ENCODE peak calls at places on chromosomes 13 and 19, in four cellular contexts. A is A549, E is SK-N-SH, I is HepG2. P is an unnamed sample.

GRCh38 chr19:11061951-11062350 is 27.3 kb upstream of the LDLR start:
- DNase-seq in A (no peak), E (no peak), I (no peak), P (no peak)

GRCh38 chr19:49468746-49469447 is 5.1 kb upstream of the FLT3LG start:
- DNase-seq in A (no peak), E (no peak), I (no peak), P (peak; percentile 97)

GRCh38 chr19:5299137-5299536 is 41.5 kb downstream of the PTPRS start:
- DNase-seq in A (no peak), E (no peak), I (no peak), P (no peak)

GRCh38 chr19:39212377-39212742 is 8.3 kb upstream of the SYCN start:
- DNase-seq in A (no peak), E (peak; percentile 66), I (no peak), P (peak; percentile 2)

GRCh38 chr19:30360378-30361106 is 11.6 kb upstream of the ZNF536 start:
- DNase-seq in A (no peak), E (peak; percentile 85), I (no peak), P (no peak)

GRCh38 chr13:41675306-41675705 is 218.0 kb downstream of the RGCC start:
- DNase-seq in A (no peak), E (no peak), I (no peak), P (no peak)

GRCh38 chr13:88701551-88701950 is 1030.4 kb downstream of the SLITRK5 start:
- DNase-seq in A (no peak), E (no peak), I (no peak), P (no peak)

GRCh38 chr19:38817081-38817480 is 4.3 kb upstream of the LGALS4 start:
- DNase-seq in A (no peak), E (no peak), I (no peak), P (no peak)

GRCh38 chr19:56689198-56689597 is 17.6 kb upstream of the ZNF835 start:
- DNase-seq in A (no peak), E (no peak), I (no peak), P (no peak)

GRCh38 chr13:62185631-62186256 is 770.1 kb upstream of the PCDH20 start:
- DNase-seq in A (no peak), E (no peak), I (no peak), P (no peak)

GRCh38 chr13:20127563-20128458 is 33.0 kb downstream of the GJA3 start:
- DNase-seq in A (peak; percentile 21), E (peak; percentile 87), I (peak; percentile 53), P (no peak)

DNA sequence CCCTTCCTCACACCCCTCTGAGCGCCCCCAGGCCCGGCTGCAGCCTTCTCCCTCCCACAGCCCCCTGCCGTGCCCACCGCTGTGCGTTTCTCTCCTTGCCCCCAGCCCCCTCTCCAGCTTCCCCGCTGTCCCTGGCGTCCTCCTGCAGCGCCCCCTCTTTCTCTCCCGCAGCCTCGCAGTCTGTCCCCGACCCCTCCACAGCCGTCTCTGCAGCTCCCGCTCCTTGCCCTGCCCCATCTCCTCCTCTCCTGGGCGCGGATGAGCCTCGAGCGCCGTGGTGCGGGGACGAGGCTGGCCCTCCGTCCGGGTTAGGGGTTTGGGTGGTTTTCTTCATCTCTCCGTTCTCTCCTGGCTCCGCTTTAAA is 1.1 kb downstream of the KMT5C start:
- DNase-seq in A (no peak), E (peak; percentile 72), I (no peak), P (no peak)
- TF ChIP-seq PBX3 in A (no peak), E (no peak), I (no peak), P (no peak)

GRCh38 chr19:45424191-45425058 is 708 bp upstream of the ERCC1 start:
- DNase-seq in A (peak; percentile 96), E (peak; percentile 67), I (peak; percentile 86), P (no peak)

GRCh38 chr19:45423589-45424190 is at the start of gene ERCC1:
- DNase-seq in A (peak; percentile 98), E (peak; percentile 98), I (peak; percentile 96), P (peak; percentile 89)

GRCh38 chr19:45423033-45423588 is 606 bp downstream of the ERCC1 start:
- DNase-seq in A (peak; percentile 7), E (no peak), I (no peak), P (no peak)

GRCh38 chr19:45428385-45429231 is 4.9 kb upstream of the ERCC1 start:
- DNase-seq in A (peak; percentile 68), E (peak; percentile 83), I (no peak), P (no peak)
- TF ChIP-seq PBX3 in A (no peak), E (no peak), I (no peak), P (no peak)

GRCh38 chr19:43229315-43229714 is 23.9 kb upstream of the PSG4 start:
- DNase-seq in A (no peak), E (no peak), I (peak; percentile 25), P (no peak)
- TF ChIP-seq PBX3 in A (no peak), E (no peak), I (no peak), P (no peak)

GRCh38 chr13:64798422-64798821 is 2431.7 kb downstream of the PCDH9 start:
- DNase-seq in A (no peak), E (no peak), I (no peak), P (no peak)
- TF ChIP-seq PBX3 in A (no peak), E (no peak), I (no peak), P (no peak)

GRCh38 chr13:21984156-21984555 is 313.3 kb downstream of the FGF9 start:
- DNase-seq in A (no peak), E (no peak), I (no peak), P (no peak)

GRCh38 chr13:21987793-21988192 is 316.9 kb downstream of the FGF9 start:
- DNase-seq in A (no peak), E (no peak), I (no peak), P (no peak)

GRCh38 chr13:21988624-21989023 is 317.8 kb downstream of the FGF9 start:
- DNase-seq in A (no peak), E (no peak), I (no peak), P (no peak)

GRCh38 chr13:21986602-21987001 is 315.7 kb downstream of the FGF9 start:
- DNase-seq in A (no peak), E (no peak), I (no peak), P (no peak)
- TF ChIP-seq PBX3 in A (no peak), E (no peak), I (no peak), P (no peak)

DNA sequence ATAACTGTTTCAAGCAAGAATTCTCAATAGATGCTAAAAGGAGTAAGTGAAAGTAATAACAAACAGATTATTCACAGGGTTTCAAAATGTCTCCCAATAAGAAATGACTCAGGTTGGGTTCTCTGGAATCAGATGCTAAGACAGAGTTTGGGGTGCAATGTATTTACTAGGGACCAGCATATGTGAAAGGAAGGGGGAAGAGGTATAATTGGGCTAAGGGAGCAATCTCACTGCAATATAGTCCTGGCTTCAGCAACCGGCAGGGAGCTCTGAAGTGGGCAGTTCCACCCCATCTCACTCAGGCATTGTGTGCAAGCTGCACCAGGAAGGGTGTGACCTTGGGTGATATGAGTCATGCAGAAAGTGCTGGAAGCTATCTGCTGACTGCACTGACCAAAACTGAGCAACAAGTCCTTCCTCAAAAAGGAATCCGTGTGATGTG is 23.4 kb downstream of the ZDHHC20 start:
- DNase-seq in A (peak; percentile 22), E (no peak), I (peak; percentile 71), P (peak; percentile 63)
- TF ChIP-seq PBX3 in A (no peak), E (no peak), I (no peak), P (no peak)